ENCODE peak calls at places on chromosome 12, in six cellular contexts. One of them, this sample, is unnamed.

GRCh38 chr12:88579572-88579940 is 715 bp downstream of the KITLG start:
- DNase-seq in tibial artery: peak; percentile 51
- DNase-seq in endodermal cell: peak; percentile 78
- DNase-seq in Caco-2: peak; percentile 26
- DNase-seq in neural progenitor cell: peak; percentile 49
- DNase-seq in heart left ventricle: peak; percentile 52
- DNase-seq in this sample: peak; percentile 84

GRCh38 chr12:42660968-42661937 is 71.7 kb upstream of the PRICKLE1 start:
- DNase-seq in Caco-2: no peak
- DNase-seq in neural progenitor cell: no peak
- DNase-seq in endodermal cell: no peak
- DNase-seq in heart left ventricle: no peak
- DNase-seq in tibial artery: no peak
- DNase-seq in this sample: no peak

GRCh38 chr12:124684971-124685688 is 117.7 kb upstream of the NCOR2 start:
- DNase-seq in endodermal cell: peak; percentile 70
- DNase-seq in neural progenitor cell: no peak
- DNase-seq in Caco-2: no peak
- DNase-seq in heart left ventricle: no peak
- DNase-seq in tibial artery: peak; percentile 52
- DNase-seq in this sample: no peak

GRCh38 chr12:913919-914718 is 35.4 kb downstream of the RAD52 start:
- DNase-seq in neural progenitor cell: no peak
- DNase-seq in tibial artery: no peak
- DNase-seq in heart left ventricle: no peak
- DNase-seq in endodermal cell: no peak
- DNase-seq in Caco-2: no peak
- DNase-seq in this sample: no peak

GRCh38 chr12:112506513-112507166 is 87.9 kb downstream of the PTPN11 start:
- DNase-seq in heart left ventricle: no peak
- DNase-seq in neural progenitor cell: no peak
- DNase-seq in endodermal cell: peak; percentile 61
- DNase-seq in Caco-2: no peak
- DNase-seq in tibial artery: no peak
- DNase-seq in this sample: no peak

GRCh38 chr12:122974274-122974891 is 661 bp upstream of the OGFOD2 start:
- DNase-seq in tibial artery: peak; percentile 99
- DNase-seq in heart left ventricle: peak; percentile 98
- DNase-seq in Caco-2: peak; percentile 98
- DNase-seq in neural progenitor cell: peak; percentile 99
- DNase-seq in endodermal cell: peak; percentile 100
- DNase-seq in this sample: peak; percentile 99

GRCh38 chr12:113190761-113191160 is 5.2 kb downstream of the RITA1 start:
- DNase-seq in heart left ventricle: no peak
- DNase-seq in endodermal cell: peak; percentile 88
- DNase-seq in neural progenitor cell: peak; percentile 56
- DNase-seq in tibial artery: no peak
- DNase-seq in Caco-2: peak; percentile 67
- DNase-seq in this sample: no peak

GRCh38 chr12:63826002-63826585 is 18.4 kb upstream of the SRGAP1 start:
- DNase-seq in Caco-2: peak; percentile 35
- DNase-seq in endodermal cell: no peak
- DNase-seq in heart left ventricle: no peak
- DNase-seq in neural progenitor cell: peak; percentile 47
- DNase-seq in tibial artery: no peak
- DNase-seq in this sample: no peak

GRCh38 chr12:55188974-55189556 is 31.8 kb upstream of the OR10A7 start:
- DNase-seq in tibial artery: no peak
- DNase-seq in Caco-2: peak; percentile 76
- DNase-seq in endodermal cell: peak; percentile 70
- DNase-seq in neural progenitor cell: peak; percentile 80
- DNase-seq in heart left ventricle: no peak
- DNase-seq in this sample: no peak

GRCh38 chr12:109115758-109116610 is at the start of gene ACACB:
- DNase-seq in Caco-2: peak; percentile 30
- DNase-seq in endodermal cell: peak; percentile 61
- DNase-seq in neural progenitor cell: peak; percentile 25
- DNase-seq in heart left ventricle: peak; percentile 88
- DNase-seq in tibial artery: peak; percentile 65
- DNase-seq in this sample: no peak
- H3K4me3 ChIP-seq in Caco-2: no peak within 1 kb of the TSS
- H3K4me3 ChIP-seq in endodermal cell: no peak within 1 kb of the TSS
- H3K4me3 ChIP-seq in neural progenitor cell: no peak within 1 kb of the TSS
- H3K4me3 ChIP-seq in heart left ventricle: peak within 1 kb of the TSS; percentile 54
- H3K4me3 ChIP-seq in tibial artery: no peak within 1 kb of the TSS
- H3K4me3 ChIP-seq in this sample: no peak within 1 kb of the TSS

DNA sequence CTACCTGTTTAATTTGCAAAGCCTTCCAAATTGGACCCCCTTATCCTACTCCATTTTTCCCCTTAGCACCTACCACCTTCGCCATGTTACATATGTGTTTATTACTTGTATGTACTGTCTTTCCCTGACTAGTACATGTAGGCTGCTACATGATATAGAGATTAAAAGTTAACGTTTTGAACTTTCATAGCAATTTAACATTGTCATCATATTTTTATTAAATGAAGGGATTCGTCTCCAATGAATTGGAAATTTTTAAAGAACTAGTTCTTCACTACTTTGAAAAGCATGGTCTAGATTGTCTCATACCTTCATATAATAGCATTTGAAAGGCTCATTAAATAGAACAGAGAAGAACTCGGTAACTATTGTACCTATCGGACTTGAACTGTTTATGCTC is 64.9 kb upstream of the REP15 start:
- DNase-seq in Caco-2: no peak
- DNase-seq in endodermal cell: no peak
- DNase-seq in neural progenitor cell: no peak
- DNase-seq in tibial artery: no peak
- DNase-seq in heart left ventricle: no peak
- DNase-seq in this sample: no peak
- H3K4me1 ChIP-seq in Caco-2: peaks cover 9% of the 10 kb centered on the region
- H3K4me1 ChIP-seq in endodermal cell: no peaks in the 10 kb centered on the region
- H3K4me1 ChIP-seq in neural progenitor cell: no peaks in the 10 kb centered on the region
- H3K4me1 ChIP-seq in tibial artery: peaks cover 10% of the 10 kb centered on the region
- H3K4me1 ChIP-seq in heart left ventricle: peaks cover 17% of the 10 kb centered on the region
- H3K4me1 ChIP-seq in this sample: peaks cover 4% of the 10 kb centered on the region

DNA sequence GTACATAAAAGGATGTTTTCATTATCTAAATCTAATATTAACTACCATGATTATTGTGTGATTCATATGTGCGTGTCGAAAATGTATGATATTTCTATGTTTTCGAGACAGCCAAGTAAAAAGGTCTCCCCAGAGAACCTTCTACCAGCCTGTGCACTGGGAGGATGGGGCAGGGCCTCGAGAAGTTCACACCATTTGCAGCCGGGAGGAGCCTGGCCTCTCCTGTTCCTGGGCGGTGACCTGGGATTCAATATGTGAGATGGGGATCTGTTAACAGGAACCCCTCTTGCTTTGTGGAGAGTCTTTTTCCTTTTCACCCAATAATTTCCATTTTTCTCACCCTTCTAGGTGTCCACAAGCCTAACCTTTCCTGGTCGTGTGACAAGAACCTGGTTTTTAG is 189.3 kb downstream of the IPO8 start:
- DNase-seq in heart left ventricle: no peak
- DNase-seq in endodermal cell: no peak
- DNase-seq in Caco-2: no peak
- DNase-seq in neural progenitor cell: no peak
- DNase-seq in tibial artery: no peak
- DNase-seq in this sample: no peak
- H3K4me3 ChIP-seq in heart left ventricle: no peak overlapping the region
- H3K4me3 ChIP-seq in endodermal cell: no peak overlapping the region
- H3K4me3 ChIP-seq in Caco-2: no peak overlapping the region
- H3K4me3 ChIP-seq in neural progenitor cell: no peak overlapping the region
- H3K4me3 ChIP-seq in tibial artery: no peak overlapping the region
- H3K4me3 ChIP-seq in this sample: no peak overlapping the region

DNA sequence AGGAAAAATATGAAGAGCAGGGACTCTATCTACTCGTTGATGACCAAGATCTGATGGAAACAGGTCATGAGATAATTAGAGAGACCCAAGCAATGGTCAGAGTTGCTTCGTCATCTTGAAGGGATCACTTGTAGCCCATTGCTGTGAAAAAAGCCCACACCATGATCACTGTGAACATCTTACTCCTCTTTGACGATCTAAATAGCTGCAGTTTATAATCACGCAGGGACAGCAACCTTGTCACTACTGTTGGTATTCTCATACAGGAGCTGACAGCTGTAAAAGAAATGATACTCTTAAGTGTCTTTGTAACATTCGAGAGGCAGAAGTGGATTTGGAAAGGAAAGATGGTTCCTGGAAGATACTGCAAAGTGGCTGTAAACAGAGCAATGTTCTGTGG is 33.7 kb upstream of the RERGL start:
- DNase-seq in heart left ventricle: no peak
- DNase-seq in endodermal cell: no peak
- DNase-seq in Caco-2: no peak
- DNase-seq in neural progenitor cell: no peak
- DNase-seq in tibial artery: no peak
- DNase-seq in this sample: no peak
- H3K4me1 ChIP-seq in heart left ventricle: no peaks in the 10 kb centered on the region
- H3K4me1 ChIP-seq in endodermal cell: no peaks in the 10 kb centered on the region
- H3K4me1 ChIP-seq in Caco-2: no peaks in the 10 kb centered on the region
- H3K4me1 ChIP-seq in neural progenitor cell: no peaks in the 10 kb centered on the region
- H3K4me1 ChIP-seq in tibial artery: no peaks in the 10 kb centered on the region
- H3K4me1 ChIP-seq in this sample: no peaks in the 10 kb centered on the region

GRCh38 chr12:94535614-94535932 is 75.9 kb upstream of the CEP83 start:
- DNase-seq in Caco-2: peak; percentile 19
- DNase-seq in tibial artery: no peak
- DNase-seq in endodermal cell: no peak
- DNase-seq in neural progenitor cell: peak; percentile 13
- DNase-seq in heart left ventricle: no peak
- DNase-seq in this sample: no peak

GRCh38 chr12:94536040-94536965 is 76.6 kb upstream of the CEP83 start:
- DNase-seq in heart left ventricle: no peak
- DNase-seq in Caco-2: no peak
- DNase-seq in tibial artery: no peak
- DNase-seq in endodermal cell: no peak
- DNase-seq in neural progenitor cell: no peak
- DNase-seq in this sample: no peak

GRCh38 chr12:94534761-94535613 is 75.3 kb upstream of the CEP83 start:
- DNase-seq in neural progenitor cell: peak; percentile 70
- DNase-seq in tibial artery: no peak
- DNase-seq in endodermal cell: no peak
- DNase-seq in Caco-2: peak; percentile 6
- DNase-seq in heart left ventricle: no peak
- DNase-seq in this sample: no peak

GRCh38 chr12:94531196-94531720 is 71.6 kb upstream of the CEP83 start:
- DNase-seq in Caco-2: no peak
- DNase-seq in endodermal cell: no peak
- DNase-seq in neural progenitor cell: no peak
- DNase-seq in tibial artery: no peak
- DNase-seq in heart left ventricle: no peak
- DNase-seq in this sample: no peak

GRCh38 chr12:94534278-94534677 is 74.6 kb upstream of the CEP83 start:
- DNase-seq in tibial artery: no peak
- DNase-seq in endodermal cell: no peak
- DNase-seq in heart left ventricle: no peak
- DNase-seq in Caco-2: no peak
- DNase-seq in neural progenitor cell: no peak
- DNase-seq in this sample: no peak
- H3K4me3 ChIP-seq in tibial artery: no peak overlapping the region
- H3K4me3 ChIP-seq in endodermal cell: no peak overlapping the region
- H3K4me3 ChIP-seq in heart left ventricle: no peak overlapping the region
- H3K4me3 ChIP-seq in Caco-2: no peak overlapping the region
- H3K4me3 ChIP-seq in neural progenitor cell: no peak overlapping the region
- H3K4me3 ChIP-seq in this sample: no peak overlapping the region

GRCh38 chr12:4273651-4274395 is at the start of gene CCND2:
- DNase-seq in Caco-2: peak; percentile 81
- DNase-seq in heart left ventricle: peak; percentile 94
- DNase-seq in tibial artery: peak; percentile 93
- DNase-seq in endodermal cell: peak; percentile 95
- DNase-seq in neural progenitor cell: peak; percentile 92
- DNase-seq in this sample: peak; percentile 95

GRCh38 chr12:4271433-4272013 is 2.0 kb upstream of the CCND2 start:
- DNase-seq in Caco-2: peak; percentile 67
- DNase-seq in endodermal cell: peak; percentile 90
- DNase-seq in neural progenitor cell: peak; percentile 73
- DNase-seq in heart left ventricle: no peak
- DNase-seq in tibial artery: no peak
- DNase-seq in this sample: no peak

GRCh38 chr12:4272976-4273650 is 449 bp upstream of the CCND2 start:
- DNase-seq in tibial artery: no peak
- DNase-seq in Caco-2: no peak
- DNase-seq in heart left ventricle: no peak
- DNase-seq in endodermal cell: no peak
- DNase-seq in neural progenitor cell: peak; percentile 55
- DNase-seq in this sample: no peak

GRCh38 chr12:4270670-4271432 is 2.7 kb upstream of the CCND2 start:
- DNase-seq in tibial artery: peak; percentile 64
- DNase-seq in endodermal cell: peak; percentile 92
- DNase-seq in heart left ventricle: peak; percentile 75
- DNase-seq in Caco-2: no peak
- DNase-seq in neural progenitor cell: peak; percentile 74
- DNase-seq in this sample: peak; percentile 82

GRCh38 chr12:4272014-4272975 is 1.3 kb upstream of the CCND2 start:
- DNase-seq in endodermal cell: peak; percentile 93
- DNase-seq in neural progenitor cell: peak; percentile 90
- DNase-seq in heart left ventricle: peak; percentile 87
- DNase-seq in Caco-2: peak; percentile 71
- DNase-seq in tibial artery: peak; percentile 78
- DNase-seq in this sample: peak; percentile 88
- H3K4me1 ChIP-seq in endodermal cell: peaks cover 7% of the 10 kb centered on the region
- H3K4me1 ChIP-seq in neural progenitor cell: peaks cover 23% of the 10 kb centered on the region
- H3K4me1 ChIP-seq in heart left ventricle: peaks cover 32% of the 10 kb centered on the region
- H3K4me1 ChIP-seq in Caco-2: peaks cover 40% of the 10 kb centered on the region
- H3K4me1 ChIP-seq in tibial artery: peaks cover 46% of the 10 kb centered on the region
- H3K4me1 ChIP-seq in this sample: peaks cover 2% of the 10 kb centered on the region

DNA sequence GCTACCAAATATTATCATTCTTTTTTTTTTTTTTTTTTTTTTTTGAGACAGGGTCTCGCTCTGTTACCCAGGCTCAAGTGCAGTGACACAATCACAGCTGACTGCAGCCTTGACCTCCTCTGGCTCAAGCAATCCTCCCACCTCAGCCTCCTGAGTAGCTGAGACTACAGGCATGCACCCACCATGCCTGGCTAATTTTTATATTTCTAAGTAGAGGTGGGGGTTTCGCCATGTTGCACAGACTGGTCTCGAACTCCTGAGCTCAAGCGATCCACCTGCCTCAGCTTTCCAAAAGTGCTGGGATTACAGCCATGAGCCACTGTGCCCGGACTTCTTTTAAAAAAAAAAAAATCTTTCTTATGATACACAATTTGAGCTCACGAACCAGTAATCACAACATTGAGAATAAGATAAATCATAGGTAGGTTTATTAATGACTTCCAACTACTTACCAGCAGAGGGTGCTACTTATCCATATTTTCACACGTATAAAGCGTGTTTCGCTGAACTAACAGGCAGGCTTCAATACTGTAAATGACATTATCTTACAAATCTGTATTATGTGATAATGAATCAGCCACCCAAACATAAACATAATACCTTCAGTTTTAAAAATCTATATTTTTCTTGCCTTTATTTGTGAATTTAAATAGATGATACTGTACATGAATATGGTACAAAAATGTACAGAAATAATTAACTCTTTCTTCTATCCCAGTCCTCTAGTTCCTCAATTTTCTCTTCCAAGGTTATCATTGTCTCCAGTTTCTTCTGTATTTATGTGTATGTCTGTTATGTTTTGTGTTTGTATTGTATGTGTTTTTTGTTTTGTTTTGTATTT is 42.5 kb upstream of the BCAT1 start:
- DNase-seq in neural progenitor cell: peak; percentile 62
- DNase-seq in endodermal cell: no peak
- DNase-seq in heart left ventricle: no peak
- DNase-seq in tibial artery: no peak
- DNase-seq in Caco-2: peak; percentile 69
- DNase-seq in this sample: no peak
- H3K4me3 ChIP-seq in neural progenitor cell: no peak overlapping the region
- H3K4me3 ChIP-seq in endodermal cell: no peak overlapping the region
- H3K4me3 ChIP-seq in heart left ventricle: no peak overlapping the region
- H3K4me3 ChIP-seq in tibial artery: no peak overlapping the region
- H3K4me3 ChIP-seq in Caco-2: no peak overlapping the region
- H3K4me3 ChIP-seq in this sample: no peak overlapping the region